ENCODE peak calls at places on chromosomes 7 and 10, in six cellular contexts. K is ascending aorta, W is fibroblast of the aortic adventitia, E is neural crest cell, O is NCI-H2171 treated with DMSO at 0.1 percent for 48 hours, G is left cardiac atrium. C is an unnamed sample.
A peak's percentile ranks its signal among the peaks of the same experiment; 100 is the strongest.

GRCh38 chr7:99392659-99393362 is 15.6 kb downstream of the PDAP1 start:
- DNase-seq in K (peak; percentile 89), E (peak; percentile 57), G (peak; percentile 88), O (peak; percentile 87), W (no peak), C (peak; percentile 90)

GRCh38 chr7:16465469-16466086 is at the start of gene SOSTDC1:
- DNase-seq in O (no peak), K (no peak), W (peak; percentile 13), E (no peak), G (no peak), C (no peak)

GRCh38 chr10:120477006-120477722 is 20.1 kb downstream of the PLPP4 start:
- DNase-seq in K (no peak), W (peak; percentile 84), E (no peak), O (no peak), G (no peak), C (no peak)

GRCh38 chr10:93356516-93356915 is 125.6 kb downstream of the MYOF start:
- DNase-seq in G (no peak), O (no peak), K (no peak), E (no peak), W (no peak), C (no peak)

GRCh38 chr10:12720217-12720981 is 281.1 kb downstream of the CCDC3 start:
- DNase-seq in E (no peak), W (peak; percentile 99), O (peak; percentile 14), K (peak; percentile 98), G (peak; percentile 90), C (peak; percentile 86)

GRCh38 chr7:17374654-17375053 is 76.2 kb downstream of the AHR start:
- DNase-seq in K (no peak), W (peak; percentile 49), G (no peak), O (no peak), E (no peak), C (no peak)

GRCh38 chr10:74924251-74924954 is 98.0 kb downstream of the KAT6B start:
- DNase-seq in G (no peak), W (peak; percentile 95), K (no peak), O (no peak), E (no peak), C (no peak)

GRCh38 chr7:46939089-46939488 is 642.8 kb downstream of the TNS3 start:
- DNase-seq in E (no peak), W (no peak), O (no peak), G (no peak), K (no peak), C (no peak)

C was measured in Right ventricle myocardium inferior.